ENCODE peak calls at places on chromosomes 5 and 9, in seven cellular contexts. L is astrocyte; H is naive thymus-derived CD8-positive, alpha-beta T cell; M is skeletal muscle cell; R is NCI-H2171 treated with DMSO at 0.1 percent for 48 hours; B is Kasumi-1; N is NAMALWA. K is an unnamed sample.

GRCh38 chr9:117184173-117184572 is 230.7 kb downstream of the ASTN2 start:
- DNase-seq in L (no peak), H (no peak), M (no peak), R (peak), B (no peak), N (no peak), K (no peak)

GRCh38 chr9:3008091-3008490 is 164.2 kb upstream of the PUM3 start:
- DNase-seq in L (no peak), H (no peak), M (no peak), R (no peak), B (no peak), N (no peak), K (no peak)

GRCh38 chr9:136352682-136353081 is 10.9 kb downstream of the DNLZ start:
- DNase-seq in L (no peak), H (no peak), M (no peak), R (peak), B (no peak), N (no peak), K (no peak)

GRCh38 chr5:1799110-1799601 is 481 bp downstream of the MRPL36 start:
- DNase-seq in L (no peak), H (peak), M (no peak), R (peak), B (no peak), N (peak), K (no peak)

GRCh38 chr9:98132806-98133631 is 14.0 kb upstream of the TRIM14 start:
- DNase-seq in L (no peak), H (no peak), M (no peak), R (peak), B (no peak), N (peak), K (no peak)

GRCh38 chr9:135344915-135345500 is 134.6 kb upstream of the PPP1R26 start:
- DNase-seq in L (no peak), H (no peak), M (no peak), R (peak), B (no peak), N (no peak), K (no peak)

GRCh38 chr9:115035872-115036612 is 81.9 kb downstream of the TNC start:
- DNase-seq in L (peak), H (no peak), M (peak), R (no peak), B (no peak), N (peak), K (no peak)

GRCh38 chr5:142561486-142562097 is 124.3 kb downstream of the FGF1 start:
- DNase-seq in L (peak), H (no peak), M (no peak), R (no peak), B (no peak), N (no peak), K (no peak)

GRCh38 chr9:99873531-99873930 is 32.9 kb upstream of the STX17 start:
- DNase-seq in L (peak), H (no peak), M (peak), R (no peak), B (no peak), N (no peak), K (no peak)

GRCh38 chr5:84344788-84345187 is 39.9 kb downstream of the EDIL3 start:
- DNase-seq in L (no peak), H (no peak), M (no peak), R (no peak), B (no peak), N (no peak), K (no peak)

GRCh38 chr9:90508940-90509339 is 133.7 kb downstream of the DIRAS2 start:
- DNase-seq in L (peak), H (no peak), M (no peak), R (no peak), B (no peak), N (no peak), K (no peak)

GRCh38 chr5:57805170-57805569 is 322.6 kb upstream of the ACTBL2 start:
- DNase-seq in L (peak), H (no peak), M (no peak), R (no peak), B (no peak), N (no peak), K (no peak)

GRCh38 chr9:131807131-131807990 is 67.5 kb upstream of the RAPGEF1 start:
- DNase-seq in L (no peak), H (peak), M (no peak), R (peak), B (no peak), N (no peak), K (no peak)

GRCh38 chr5:108749130-108749861 is 1.6 kb downstream of the FER start:
- DNase-seq in L (peak), H (no peak), M (peak), R (no peak), B (peak), N (peak), K (peak)

GRCh38 chr5:159290741-159291140 is 27.7 kb downstream of the UBLCP1 start:
- DNase-seq in L (peak), H (no peak), M (no peak), R (no peak), B (peak), N (no peak), K (no peak)

GRCh38 chr5:176466245-176466871 is 18.2 kb downstream of the FAF2 start:
- DNase-seq in L (peak), H (no peak), M (peak), R (no peak), B (peak), N (no peak), K (no peak)

GRCh38 chr5:124746252-124746915 is at the start of gene ZNF608:
- DNase-seq in L (peak), H (no peak), M (no peak), R (peak), B (peak), N (peak), K (no peak)

GRCh38 chr5:39224196-39224754 is 4.9 kb upstream of the FYB1 start:
- DNase-seq in L (peak), H (no peak), M (peak), R (no peak), B (peak), N (no peak), K (no peak)

GRCh38 chr5:72543365-72543764 is 36.2 kb upstream of the ZNF366 start:
- DNase-seq in L (peak), H (no peak), M (peak), R (no peak), B (no peak), N (no peak), K (no peak)

GRCh38 chr5:136094913-136095641 is 37.6 kb upstream of the SMAD5 start:
- DNase-seq in L (no peak), H (no peak), M (no peak), R (no peak), B (no peak), N (no peak), K (no peak)

GRCh38 chr5:91474201-91474600 is 91.1 kb upstream of the ARRDC3 start:
- DNase-seq in L (peak), H (no peak), M (no peak), R (no peak), B (no peak), N (no peak), K (no peak)

GRCh38 chr5:170120576-170120975 is 14.9 kb downstream of the FOXI1 start:
- DNase-seq in L (peak), H (no peak), M (peak), R (no peak), B (no peak), N (no peak), K (no peak)

GRCh38 chr9:119009253-119009652 is 360.0 kb downstream of the BRINP1 start:
- DNase-seq in L (peak), H (no peak), M (no peak), R (peak), B (no peak), N (no peak), K (no peak)

GRCh38 chr5:57094753-57095683 is 78.8 kb upstream of the GPBP1 start:
- DNase-seq in L (no peak), H (no peak), M (no peak), R (no peak), B (no peak), N (peak), K (peak)

GRCh38 chr5:148972958-148973357 is 89.9 kb downstream of the SH3TC2 start:
- DNase-seq in L (peak), H (no peak), M (peak), R (no peak), B (peak), N (no peak), K (no peak)

GRCh38 chr5:142036918-142037317 is 24.1 kb upstream of the GNPDA1 start:
- DNase-seq in L (no peak), H (no peak), M (no peak), R (no peak), B (no peak), N (no peak), K (no peak)

K was measured in effector memory CD8-positive, alpha-beta T cell.